ENCODE peak calls at places on chromosomes 6 and 20, in six cellular contexts. One of them, this sample, is unnamed.
A peak's percentile ranks its signal among the peaks of the same experiment; 100 is the strongest.

GRCh38 chr6:2376429-2377355 is 131.3 kb upstream of the GMDS start:
- DNase-seq in bronchial epithelial cell: no peak
- DNase-seq in fibroblast of lung: peak; percentile 90
- DNase-seq in neural crest cell: no peak
- DNase-seq in brain microvascular endothelial cell: peak; percentile 73
- DNase-seq in nephron progenitor cell: no peak
- DNase-seq in this sample: peak; percentile 86

GRCh38 chr20:46074006-46074405 is 15.8 kb downstream of the NCOA5 start:
- DNase-seq in bronchial epithelial cell: no peak
- DNase-seq in fibroblast of lung: no peak
- DNase-seq in neural crest cell: no peak
- DNase-seq in brain microvascular endothelial cell: no peak
- DNase-seq in nephron progenitor cell: no peak
- DNase-seq in this sample: no peak

GRCh38 chr20:14838663-14839650 is 501.5 kb upstream of the FLRT3 start:
- DNase-seq in bronchial epithelial cell: peak; percentile 8
- DNase-seq in fibroblast of lung: peak; percentile 6
- DNase-seq in neural crest cell: no peak
- DNase-seq in brain microvascular endothelial cell: no peak
- DNase-seq in nephron progenitor cell: peak; percentile 8
- DNase-seq in this sample: peak; percentile 72

GRCh38 chr20:62978559-62978938 is 26.0 kb downstream of the SLC17A9 start:
- DNase-seq in bronchial epithelial cell: no peak
- DNase-seq in fibroblast of lung: no peak
- DNase-seq in neural crest cell: no peak
- DNase-seq in brain microvascular endothelial cell: no peak
- DNase-seq in nephron progenitor cell: peak; percentile 50
- DNase-seq in this sample: no peak

GRCh38 chr6:135938588-135939215 is 87.2 kb downstream of the PDE7B start:
- DNase-seq in bronchial epithelial cell: peak; percentile 31
- DNase-seq in fibroblast of lung: peak; percentile 47
- DNase-seq in neural crest cell: no peak
- DNase-seq in brain microvascular endothelial cell: peak; percentile 67
- DNase-seq in nephron progenitor cell: no peak
- DNase-seq in this sample: peak; percentile 21

GRCh38 chr6:134324766-134325165 is 6.9 kb upstream of the SGK1 start:
- DNase-seq in bronchial epithelial cell: no peak
- DNase-seq in fibroblast of lung: no peak
- DNase-seq in neural crest cell: no peak
- DNase-seq in brain microvascular endothelial cell: no peak
- DNase-seq in nephron progenitor cell: no peak
- DNase-seq in this sample: no peak

GRCh38 chr6:118908441-118908840 is 14.5 kb downstream of the ASF1A start:
- DNase-seq in bronchial epithelial cell: no peak
- DNase-seq in fibroblast of lung: peak; percentile 71
- DNase-seq in neural crest cell: no peak
- DNase-seq in brain microvascular endothelial cell: no peak
- DNase-seq in nephron progenitor cell: no peak
- DNase-seq in this sample: no peak

GRCh38 chr6:38117281-38117680 is 297.8 kb downstream of the ZFAND3 start:
- DNase-seq in bronchial epithelial cell: peak; percentile 30
- DNase-seq in fibroblast of lung: peak; percentile 58
- DNase-seq in neural crest cell: no peak
- DNase-seq in brain microvascular endothelial cell: no peak
- DNase-seq in nephron progenitor cell: no peak
- DNase-seq in this sample: no peak

GRCh38 chr6:167568407-167569024 is 243.6 kb downstream of the TTLL2 start:
- DNase-seq in bronchial epithelial cell: no peak
- DNase-seq in fibroblast of lung: no peak
- DNase-seq in neural crest cell: no peak
- DNase-seq in brain microvascular endothelial cell: no peak
- DNase-seq in nephron progenitor cell: no peak
- DNase-seq in this sample: no peak

GRCh38 chr20:40952231-40952630 is 76.4 kb upstream of the TOP1 start:
- DNase-seq in bronchial epithelial cell: no peak
- DNase-seq in fibroblast of lung: no peak
- DNase-seq in neural crest cell: no peak
- DNase-seq in brain microvascular endothelial cell: no peak
- DNase-seq in nephron progenitor cell: no peak
- DNase-seq in this sample: no peak

GRCh38 chr20:19017104-19017690 is 195.2 kb upstream of the SLC24A3 start:
- DNase-seq in bronchial epithelial cell: no peak
- DNase-seq in fibroblast of lung: no peak
- DNase-seq in neural crest cell: no peak
- DNase-seq in brain microvascular endothelial cell: no peak
- DNase-seq in nephron progenitor cell: no peak
- DNase-seq in this sample: no peak

GRCh38 chr6:146785001-146785585 is 186.3 kb downstream of the ADGB start:
- DNase-seq in bronchial epithelial cell: peak; percentile 46
- DNase-seq in fibroblast of lung: peak; percentile 16
- DNase-seq in neural crest cell: peak; percentile 13
- DNase-seq in brain microvascular endothelial cell: peak; percentile 53
- DNase-seq in nephron progenitor cell: peak; percentile 16
- DNase-seq in this sample: peak; percentile 32

GRCh38 chr20:3680701-3681351 is 984 bp downstream of the ADAM33 start:
- DNase-seq in bronchial epithelial cell: no peak
- DNase-seq in fibroblast of lung: no peak
- DNase-seq in neural crest cell: no peak
- DNase-seq in brain microvascular endothelial cell: no peak
- DNase-seq in nephron progenitor cell: no peak
- DNase-seq in this sample: no peak

GRCh38 chr6:142569676-142570075 is 267.9 kb downstream of the ADGRG6 start:
- DNase-seq in bronchial epithelial cell: peak; percentile 70
- DNase-seq in fibroblast of lung: peak; percentile 58
- DNase-seq in neural crest cell: no peak
- DNase-seq in brain microvascular endothelial cell: no peak
- DNase-seq in nephron progenitor cell: no peak
- DNase-seq in this sample: no peak

GRCh38 chr6:156190270-156190669 is 586.9 kb upstream of the ARID1B start:
- DNase-seq in bronchial epithelial cell: no peak
- DNase-seq in fibroblast of lung: no peak
- DNase-seq in neural crest cell: no peak
- DNase-seq in brain microvascular endothelial cell: no peak
- DNase-seq in nephron progenitor cell: no peak
- DNase-seq in this sample: no peak

GRCh38 chr6:52340603-52340880 is 21.4 kb upstream of the PAQR8 start:
- DNase-seq in bronchial epithelial cell: no peak
- DNase-seq in fibroblast of lung: no peak
- DNase-seq in neural crest cell: no peak
- DNase-seq in brain microvascular endothelial cell: no peak
- DNase-seq in nephron progenitor cell: no peak
- DNase-seq in this sample: no peak

GRCh38 chr6:68638225-68638900 is 3.3 kb downstream of the ADGRB3 start:
- DNase-seq in bronchial epithelial cell: peak; percentile 35
- DNase-seq in fibroblast of lung: peak; percentile 27
- DNase-seq in neural crest cell: peak; percentile 36
- DNase-seq in brain microvascular endothelial cell: peak; percentile 24
- DNase-seq in nephron progenitor cell: peak; percentile 59
- DNase-seq in this sample: no peak

GRCh38 chr6:7675353-7675945 is 50.5 kb upstream of the BMP6 start:
- DNase-seq in bronchial epithelial cell: no peak
- DNase-seq in fibroblast of lung: no peak
- DNase-seq in neural crest cell: no peak
- DNase-seq in brain microvascular endothelial cell: no peak
- DNase-seq in nephron progenitor cell: no peak
- DNase-seq in this sample: no peak

GRCh38 chr6:148758492-148758891 is 11.7 kb downstream of the UST start:
- DNase-seq in bronchial epithelial cell: no peak
- DNase-seq in fibroblast of lung: no peak
- DNase-seq in neural crest cell: no peak
- DNase-seq in brain microvascular endothelial cell: no peak
- DNase-seq in nephron progenitor cell: no peak
- DNase-seq in this sample: no peak

GRCh38 chr6:163757506-163757905 is 343.0 kb downstream of the QKI start:
- DNase-seq in bronchial epithelial cell: no peak
- DNase-seq in fibroblast of lung: no peak
- DNase-seq in neural crest cell: no peak
- DNase-seq in brain microvascular endothelial cell: no peak
- DNase-seq in nephron progenitor cell: no peak
- DNase-seq in this sample: no peak

GRCh38 chr6:118651282-118652050 is at the start of gene CEP85L:
- DNase-seq in bronchial epithelial cell: peak; percentile 72
- DNase-seq in fibroblast of lung: peak; percentile 88
- DNase-seq in neural crest cell: peak; percentile 83
- DNase-seq in brain microvascular endothelial cell: peak; percentile 77
- DNase-seq in nephron progenitor cell: peak; percentile 93
- DNase-seq in this sample: peak; percentile 55

GRCh38 chr6:10736721-10737120 is 10.9 kb upstream of the TMEM14B start:
- DNase-seq in bronchial epithelial cell: no peak
- DNase-seq in fibroblast of lung: no peak
- DNase-seq in neural crest cell: no peak
- DNase-seq in brain microvascular endothelial cell: no peak
- DNase-seq in nephron progenitor cell: no peak
- DNase-seq in this sample: no peak

GRCh38 chr6:10733863-10734262 is 11.0 kb downstream of the TMEM14C start:
- DNase-seq in bronchial epithelial cell: peak; percentile 59
- DNase-seq in fibroblast of lung: no peak
- DNase-seq in neural crest cell: no peak
- DNase-seq in brain microvascular endothelial cell: no peak
- DNase-seq in nephron progenitor cell: no peak
- DNase-seq in this sample: no peak

GRCh38 chr6:10730254-10730653 is 7.4 kb downstream of the TMEM14C start:
- DNase-seq in bronchial epithelial cell: no peak
- DNase-seq in fibroblast of lung: no peak
- DNase-seq in neural crest cell: no peak
- DNase-seq in brain microvascular endothelial cell: no peak
- DNase-seq in nephron progenitor cell: no peak
- DNase-seq in this sample: no peak

DNA sequence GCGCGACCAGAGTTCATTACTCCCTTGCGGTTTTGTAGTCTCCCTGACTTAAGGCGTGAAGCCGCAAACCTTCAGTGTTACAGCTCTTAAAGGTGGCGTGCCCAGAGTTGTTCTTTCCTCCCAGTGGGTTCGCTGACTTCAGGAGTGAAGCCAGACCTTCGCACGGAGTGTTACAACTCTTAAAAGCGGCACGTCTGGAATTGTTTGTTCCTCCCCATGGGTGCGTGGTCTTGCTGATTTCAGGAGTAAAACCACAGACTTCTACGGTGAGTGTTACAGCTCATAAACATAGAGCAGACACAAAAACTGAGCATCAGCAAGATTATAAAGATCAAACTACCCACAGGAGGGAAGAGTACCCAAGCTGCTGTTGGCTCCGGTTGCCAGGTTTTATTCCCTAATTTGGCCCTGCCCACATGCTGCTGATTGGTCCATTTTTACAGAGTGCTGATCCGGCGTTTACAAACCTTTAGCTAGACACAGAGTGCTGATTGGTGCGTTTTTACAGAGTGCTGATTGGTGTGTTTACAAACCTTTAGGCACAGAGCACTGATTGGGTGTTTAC is 10.4 kb downstream of the TMEM14C start:
- DNase-seq in bronchial epithelial cell: no peak
- DNase-seq in fibroblast of lung: peak; percentile 56
- DNase-seq in neural crest cell: no peak
- DNase-seq in brain microvascular endothelial cell: no peak
- DNase-seq in nephron progenitor cell: peak; percentile 8
- DNase-seq in this sample: no peak
- TF ChIP-seq CTCF in bronchial epithelial cell: no peak
- TF ChIP-seq CTCF in fibroblast of lung: no peak
- TF ChIP-seq CTCF in neural crest cell: no peak
- TF ChIP-seq CTCF in brain microvascular endothelial cell: no peak
- TF ChIP-seq CTCF in nephron progenitor cell: no peak
- TF ChIP-seq CTCF in this sample: no peak

GRCh38 chr6:112296694-112297093 is 42.3 kb upstream of the LAMA4 start:
- DNase-seq in bronchial epithelial cell: no peak
- DNase-seq in fibroblast of lung: no peak
- DNase-seq in neural crest cell: no peak
- DNase-seq in brain microvascular endothelial cell: no peak
- DNase-seq in nephron progenitor cell: no peak
- DNase-seq in this sample: no peak

GRCh38 chr6:112298816-112299281 is 44.5 kb upstream of the LAMA4 start:
- DNase-seq in bronchial epithelial cell: peak; percentile 90
- DNase-seq in fibroblast of lung: peak; percentile 95
- DNase-seq in neural crest cell: no peak
- DNase-seq in brain microvascular endothelial cell: peak; percentile 91
- DNase-seq in nephron progenitor cell: no peak
- DNase-seq in this sample: peak; percentile 41

GRCh38 chr6:112300888-112301287 is 46.2 kb upstream of the RFPL4B start:
- DNase-seq in bronchial epithelial cell: no peak
- DNase-seq in fibroblast of lung: no peak
- DNase-seq in neural crest cell: no peak
- DNase-seq in brain microvascular endothelial cell: no peak
- DNase-seq in nephron progenitor cell: no peak
- DNase-seq in this sample: no peak

GRCh38 chr6:112298021-112298745 is 43.8 kb upstream of the LAMA4 start:
- DNase-seq in bronchial epithelial cell: peak; percentile 37
- DNase-seq in fibroblast of lung: peak; percentile 92
- DNase-seq in neural crest cell: no peak
- DNase-seq in brain microvascular endothelial cell: peak; percentile 94
- DNase-seq in nephron progenitor cell: no peak
- DNase-seq in this sample: peak; percentile 87

GRCh38 chr6:112296122-112296521 is 41.8 kb upstream of the LAMA4 start:
- DNase-seq in bronchial epithelial cell: peak; percentile 49
- DNase-seq in fibroblast of lung: peak; percentile 54
- DNase-seq in neural crest cell: peak; percentile 8
- DNase-seq in brain microvascular endothelial cell: peak; percentile 84
- DNase-seq in nephron progenitor cell: peak; percentile 6
- DNase-seq in this sample: no peak
- TF ChIP-seq CTCF in bronchial epithelial cell: peak; percentile 46
- TF ChIP-seq CTCF in fibroblast of lung: peak; percentile 51
- TF ChIP-seq CTCF in neural crest cell: peak; percentile 46
- TF ChIP-seq CTCF in brain microvascular endothelial cell: peak; percentile 85
- TF ChIP-seq CTCF in nephron progenitor cell: peak; percentile 39
- TF ChIP-seq CTCF in this sample: peak; percentile 67

GRCh38 chr6:31691564-31692108 is 10.8 kb upstream of the LY6G5C start:
- DNase-seq in bronchial epithelial cell: no peak
- DNase-seq in fibroblast of lung: no peak
- DNase-seq in neural crest cell: no peak
- DNase-seq in brain microvascular endothelial cell: no peak
- DNase-seq in nephron progenitor cell: no peak
- DNase-seq in this sample: no peak

GRCh38 chr6:31691078-31691463 is 10.2 kb upstream of the LY6G5C start:
- DNase-seq in bronchial epithelial cell: no peak
- DNase-seq in fibroblast of lung: no peak
- DNase-seq in neural crest cell: no peak
- DNase-seq in brain microvascular endothelial cell: no peak
- DNase-seq in nephron progenitor cell: no peak
- DNase-seq in this sample: no peak

GRCh38 chr6:31690231-31691077 is 9.6 kb upstream of the LY6G5C start:
- DNase-seq in bronchial epithelial cell: no peak
- DNase-seq in fibroblast of lung: no peak
- DNase-seq in neural crest cell: no peak
- DNase-seq in brain microvascular endothelial cell: no peak
- DNase-seq in nephron progenitor cell: no peak
- DNase-seq in this sample: no peak

GRCh38 chr6:31687860-31688693 is 7.2 kb upstream of the LY6G5C start:
- DNase-seq in bronchial epithelial cell: no peak
- DNase-seq in fibroblast of lung: no peak
- DNase-seq in neural crest cell: no peak
- DNase-seq in brain microvascular endothelial cell: no peak
- DNase-seq in nephron progenitor cell: no peak
- DNase-seq in this sample: no peak

GRCh38 chr6:31689249-31690110 is 8.6 kb upstream of the LY6G5C start:
- DNase-seq in bronchial epithelial cell: no peak
- DNase-seq in fibroblast of lung: no peak
- DNase-seq in neural crest cell: no peak
- DNase-seq in brain microvascular endothelial cell: no peak
- DNase-seq in nephron progenitor cell: no peak
- DNase-seq in this sample: no peak
- TF ChIP-seq CTCF in bronchial epithelial cell: peak; percentile 59
- TF ChIP-seq CTCF in fibroblast of lung: peak; percentile 46
- TF ChIP-seq CTCF in neural crest cell: peak; percentile 41
- TF ChIP-seq CTCF in brain microvascular endothelial cell: peak; percentile 69
- TF ChIP-seq CTCF in nephron progenitor cell: peak; percentile 24
- TF ChIP-seq CTCF in this sample: peak; percentile 51

GRCh38 chr6:160393966-160394653 is 45.9 kb downstream of the SLC22A3 start:
- DNase-seq in bronchial epithelial cell: peak; percentile 55
- DNase-seq in fibroblast of lung: no peak
- DNase-seq in neural crest cell: no peak
- DNase-seq in brain microvascular endothelial cell: no peak
- DNase-seq in nephron progenitor cell: no peak
- DNase-seq in this sample: no peak
- TF ChIP-seq CTCF in bronchial epithelial cell: peak; percentile 6
- TF ChIP-seq CTCF in fibroblast of lung: no peak
- TF ChIP-seq CTCF in neural crest cell: no peak
- TF ChIP-seq CTCF in brain microvascular endothelial cell: no peak
- TF ChIP-seq CTCF in nephron progenitor cell: no peak
- TF ChIP-seq CTCF in this sample: no peak